ENCODE peak calls at places on chromosomes 7 and 10, in seven cellular contexts. W, X, I, S, E, N and F are unnamed samples. For H3K4me1, the result is how much of the 10 kb centered on the place peaks cover.

GRCh38 chr10:72084094-72084459 is 4.3 kb downstream of the SPOCK2 start:
- DNase-seq in I (no peak), N (no peak), E (no peak), X (no peak), S (no peak), W (no peak), F (no peak)

GRCh38 chr10:60594476-60595051 is 183.7 kb upstream of the CDK1 start:
- DNase-seq in S (peak), W (peak), I (no peak), X (no peak), N (no peak), E (peak), F (peak)

GRCh38 chr10:70174058-70174741 is 3.9 kb upstream of the SAR1A start:
- DNase-seq in E (no peak), I (no peak), N (peak), X (no peak), W (no peak), S (no peak), F (peak)

GRCh38 chr7:120703585-120704240 is 154.2 kb downstream of the TSPAN12 start:
- DNase-seq in I (no peak), E (no peak), S (no peak), W (no peak), N (peak), X (no peak), F (no peak)

GRCh38 chr10:128035557-128035973 is 90.7 kb downstream of the MKI67 start:
- DNase-seq in N (peak), E (peak), W (peak), S (peak), I (no peak), X (peak), F (peak)

GRCh38 chr7:36301914-36302771 is 87.5 kb upstream of the ANLN start:
- DNase-seq in S (no peak), W (no peak), E (no peak), N (no peak), I (no peak), X (no peak), F (peak)

GRCh38 chr10:35012781-35013180 is 77.4 kb downstream of the CUL2 start:
- DNase-seq in X (no peak), E (no peak), N (no peak), W (peak), I (no peak), S (no peak), F (no peak)

GRCh38 chr10:113463777-113464176 is 89.1 kb upstream of the HABP2 start:
- DNase-seq in W (no peak), S (no peak), N (no peak), X (no peak), E (peak), I (peak), F (no peak)

GRCh38 chr7:141039366-141039765 is 24.6 kb upstream of the MRPS33 start:
- DNase-seq in E (peak), S (no peak), N (no peak), X (no peak), I (no peak), W (no peak), F (no peak)

GRCh38 chr10:117968354-117969182 is 78.2 kb downstream of the RAB11FIP2 start:
- DNase-seq in I (peak), X (no peak), N (no peak), W (no peak), E (peak), S (no peak), F (no peak)

GRCh38 chr7:137953692-137954470 is 48.0 kb downstream of the CREB3L2 start:
- DNase-seq in N (no peak), S (peak), I (peak), W (peak), X (peak), E (peak), F (peak)

GRCh38 chr10:14873090-14873760 is 5.4 kb upstream of the SUV39H2 start:
- DNase-seq in N (no peak), S (no peak), X (no peak), W (no peak), E (peak), I (no peak), F (peak)

DNA sequence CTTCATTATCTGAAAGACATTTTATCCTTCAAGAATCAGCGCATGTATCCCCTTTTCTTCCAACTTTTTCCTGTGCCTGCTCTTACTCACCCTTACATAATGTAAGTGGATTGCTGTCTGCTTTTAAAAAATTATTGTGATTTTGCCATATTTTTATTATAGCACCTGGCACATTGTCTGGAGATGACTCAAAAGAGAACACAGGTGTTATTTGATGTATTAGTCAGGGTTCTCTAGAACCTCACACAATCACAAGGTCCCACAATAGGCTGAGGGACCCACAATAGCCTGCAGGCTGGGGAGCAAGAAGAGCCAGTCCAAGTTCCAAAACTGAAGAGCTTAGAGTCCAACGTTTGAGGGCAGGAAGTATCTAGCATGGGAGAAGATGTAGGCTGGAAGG is 390.0 kb downstream of the EXOC4 start:
- DNase-seq in I (no peak), S (no peak), W (no peak), E (no peak), N (no peak), X (no peak), F (peak)
- TF ChIP-seq EZH2phosphoT487 in I (no peak), S (no peak), W (no peak), E (no peak), N (no peak), X (no peak), F (no peak)

GRCh38 chr10:125266966-125267365 is 106.6 kb upstream of the CTBP2 start:
- DNase-seq in E (no peak), I (no peak), N (no peak), S (no peak), W (no peak), X (no peak), F (no peak)
- TF ChIP-seq EZH2 in E (no peak), I (no peak), N (no peak), S (no peak), W (no peak), X (no peak), F (no peak)

GRCh38 chr10:124705817-124706461 is 38.2 kb downstream of the FAM53B start:
- DNase-seq in E (no peak), I (no peak), S (no peak), X (no peak), W (no peak), N (no peak), F (no peak)

GRCh38 chr10:124706462-124706857 is 37.7 kb downstream of the FAM53B start:
- DNase-seq in I (no peak), E (no peak), N (no peak), W (no peak), S (no peak), X (no peak), F (no peak)

GRCh38 chr10:124704428-124704805 is 39.8 kb downstream of the FAM53B start:
- DNase-seq in E (no peak), X (no peak), S (no peak), I (no peak), W (no peak), N (no peak), F (no peak)

GRCh38 chr10:124703778-124704427 is 40.3 kb downstream of the FAM53B start:
- DNase-seq in W (no peak), E (no peak), N (no peak), X (no peak), S (no peak), I (no peak), F (no peak)

DNA sequence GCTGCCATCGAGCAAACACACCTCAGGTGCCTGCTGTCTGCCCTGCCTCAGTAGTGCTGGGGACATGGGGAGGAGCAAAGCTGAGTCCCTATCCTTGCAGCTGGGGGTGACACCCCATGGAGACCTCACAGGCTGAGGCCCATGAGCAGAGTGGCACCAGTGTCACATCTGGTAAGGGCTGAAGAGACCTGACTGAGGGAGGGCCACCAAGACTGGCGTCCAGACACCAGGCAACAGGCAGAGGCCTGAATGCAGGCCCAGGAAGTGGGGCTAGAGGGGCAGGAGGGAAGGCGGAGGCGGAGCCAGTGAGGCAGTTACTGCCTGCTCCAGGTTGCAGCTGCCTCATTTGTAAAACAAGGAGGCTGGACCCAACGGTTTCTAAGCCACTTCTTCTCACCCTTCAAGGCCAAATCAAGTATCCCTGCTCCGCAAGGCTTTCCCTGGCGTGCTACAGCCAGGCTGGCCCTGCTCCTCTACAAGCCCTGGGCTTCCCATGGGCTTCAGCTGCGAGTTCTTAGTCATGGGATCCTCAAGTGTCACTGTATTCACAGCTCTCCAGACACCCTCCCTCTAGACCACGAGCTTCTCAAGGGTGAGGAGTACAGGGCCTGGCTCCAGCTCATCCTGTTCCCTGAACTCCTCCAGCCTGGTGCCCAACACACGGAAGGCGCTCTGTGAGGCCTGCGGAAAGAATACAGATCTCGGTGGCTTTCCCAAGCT is 39.0 kb downstream of the FAM53B start:
- DNase-seq in S (no peak), N (no peak), W (no peak), E (no peak), I (no peak), X (no peak), F (no peak)
- H3K4me1 ChIP-seq in S (under half), N (under half), W (under half), E (under half), I (under half), X (under half), F (under half)

GRCh38 chr10:94591461-94592205 is 46.0 kb downstream of the HELLS start:
- DNase-seq in I (no peak), W (no peak), E (no peak), N (no peak), X (no peak), S (no peak), F (no peak)
- TF ChIP-seq EZH2phosphoT487 in I (no peak), W (no peak), E (no peak), N (no peak), X (no peak), S (no peak), F (no peak)

GRCh38 chr7:69186974-69187373 is 411.3 kb upstream of the AUTS2 start:
- DNase-seq in S (no peak), N (no peak), E (no peak), X (no peak), I (no peak), W (no peak), F (no peak)
- TF ChIP-seq EZH2 in S (no peak), N (no peak), E (no peak), X (no peak), I (no peak), W (no peak), F (no peak)